ENCODE peak calls at places on chromosomes 3 and 15, in seven cellular contexts. One of them, this sample, is unnamed.

GRCh38 chr15:58369261-58369699 is 62.5 kb upstream of the LIPC start:
- DNase-seq in adrenal gland: no peak
- DNase-seq in ovary: no peak
- DNase-seq in IMR-90: peak
- DNase-seq in upper lobe of left lung: no peak
- DNase-seq in stomach: no peak
- DNase-seq in A549: no peak
- DNase-seq in this sample: no peak

GRCh38 chr3:45984331-45985312 is 11.0 kb downstream of the FYCO1 start:
- DNase-seq in adrenal gland: no peak
- DNase-seq in ovary: no peak
- DNase-seq in IMR-90: peak
- DNase-seq in upper lobe of left lung: no peak
- DNase-seq in stomach: no peak
- DNase-seq in A549: no peak
- DNase-seq in this sample: no peak

GRCh38 chr3:152174876-152175575 is 93.7 kb upstream of the MBNL1 start:
- DNase-seq in adrenal gland: no peak
- DNase-seq in ovary: no peak
- DNase-seq in IMR-90: peak
- DNase-seq in upper lobe of left lung: no peak
- DNase-seq in stomach: no peak
- DNase-seq in A549: no peak
- DNase-seq in this sample: no peak

GRCh38 chr3:79086514-79086913 is 681.3 kb downstream of the ROBO1 start:
- DNase-seq in adrenal gland: peak
- DNase-seq in ovary: peak
- DNase-seq in IMR-90: peak
- DNase-seq in upper lobe of left lung: no peak
- DNase-seq in stomach: peak
- DNase-seq in A549: peak
- DNase-seq in this sample: no peak

GRCh38 chr15:75213212-75213767 is 11.6 kb downstream of the C15orf39 start:
- DNase-seq in adrenal gland: no peak
- DNase-seq in ovary: no peak
- DNase-seq in IMR-90: no peak
- DNase-seq in upper lobe of left lung: no peak
- DNase-seq in stomach: no peak
- DNase-seq in A549: no peak
- DNase-seq in this sample: no peak

GRCh38 chr3:23889401-23889800 is 27.4 kb downstream of the NKIRAS1 start:
- DNase-seq in adrenal gland: no peak
- DNase-seq in ovary: no peak
- DNase-seq in IMR-90: no peak
- DNase-seq in upper lobe of left lung: no peak
- DNase-seq in stomach: no peak
- DNase-seq in A549: no peak
- DNase-seq in this sample: no peak

GRCh38 chr3:47418167-47419082 is 37.6 kb downstream of the PTPN23 start:
- DNase-seq in adrenal gland: no peak
- DNase-seq in ovary: peak
- DNase-seq in IMR-90: no peak
- DNase-seq in upper lobe of left lung: peak
- DNase-seq in stomach: no peak
- DNase-seq in A549: no peak
- DNase-seq in this sample: no peak

GRCh38 chr3:79297242-79297641 is 470.6 kb downstream of the ROBO1 start:
- DNase-seq in adrenal gland: no peak
- DNase-seq in ovary: no peak
- DNase-seq in IMR-90: peak
- DNase-seq in upper lobe of left lung: no peak
- DNase-seq in stomach: no peak
- DNase-seq in A549: peak
- DNase-seq in this sample: no peak

GRCh38 chr3:183182073-183182472 is 19.5 kb upstream of the LAMP3 start:
- DNase-seq in adrenal gland: no peak
- DNase-seq in ovary: no peak
- DNase-seq in IMR-90: no peak
- DNase-seq in upper lobe of left lung: peak
- DNase-seq in stomach: no peak
- DNase-seq in A549: no peak
- DNase-seq in this sample: no peak

GRCh38 chr3:58366699-58367098 is 34.0 kb downstream of the PXK start:
- DNase-seq in adrenal gland: no peak
- DNase-seq in ovary: no peak
- DNase-seq in IMR-90: peak
- DNase-seq in upper lobe of left lung: no peak
- DNase-seq in stomach: no peak
- DNase-seq in A549: no peak
- DNase-seq in this sample: no peak

GRCh38 chr3:5754602-5755001 is 567.1 kb downstream of the EDEM1 start:
- DNase-seq in adrenal gland: no peak
- DNase-seq in ovary: no peak
- DNase-seq in IMR-90: no peak
- DNase-seq in upper lobe of left lung: no peak
- DNase-seq in stomach: no peak
- DNase-seq in A549: no peak
- DNase-seq in this sample: no peak

GRCh38 chr15:40340740-40341400 is at the start of gene CCDC9B:
- DNase-seq in adrenal gland: peak
- DNase-seq in ovary: peak
- DNase-seq in IMR-90: peak
- DNase-seq in upper lobe of left lung: peak
- DNase-seq in stomach: peak
- DNase-seq in A549: peak
- DNase-seq in this sample: peak

GRCh38 chr15:22262613-22263020 is 182.3 kb downstream of the OR4M2 start:
- DNase-seq in adrenal gland: peak
- DNase-seq in ovary: no peak
- DNase-seq in IMR-90: no peak
- DNase-seq in upper lobe of left lung: no peak
- DNase-seq in stomach: no peak
- DNase-seq in A549: peak
- DNase-seq in this sample: peak

GRCh38 chr3:47028146-47028545 is 48.7 kb downstream of the NBEAL2 start:
- DNase-seq in adrenal gland: no peak
- DNase-seq in ovary: no peak
- DNase-seq in IMR-90: no peak
- DNase-seq in upper lobe of left lung: no peak
- DNase-seq in stomach: no peak
- DNase-seq in A549: no peak
- DNase-seq in this sample: no peak

GRCh38 chr3:163450684-163451083 is 1627.6 kb downstream of the SI start:
- DNase-seq in adrenal gland: no peak
- DNase-seq in ovary: no peak
- DNase-seq in IMR-90: no peak
- DNase-seq in upper lobe of left lung: no peak
- DNase-seq in stomach: no peak
- DNase-seq in A549: no peak
- DNase-seq in this sample: no peak

GRCh38 chr3:185792955-185793354 is 31.9 kb downstream of the IGF2BP2 start:
- DNase-seq in adrenal gland: no peak
- DNase-seq in ovary: no peak
- DNase-seq in IMR-90: no peak
- DNase-seq in upper lobe of left lung: no peak
- DNase-seq in stomach: no peak
- DNase-seq in A549: no peak
- DNase-seq in this sample: no peak

GRCh38 chr3:64223809-64224570 is 1.3 kb downstream of the PRICKLE2 start:
- DNase-seq in adrenal gland: no peak
- DNase-seq in ovary: no peak
- DNase-seq in IMR-90: peak
- DNase-seq in upper lobe of left lung: no peak
- DNase-seq in stomach: no peak
- DNase-seq in A549: peak
- DNase-seq in this sample: no peak

GRCh38 chr3:155500429-155500828 is 206.9 kb upstream of the STRIT1 start:
- DNase-seq in adrenal gland: no peak
- DNase-seq in ovary: no peak
- DNase-seq in IMR-90: no peak
- DNase-seq in upper lobe of left lung: no peak
- DNase-seq in stomach: no peak
- DNase-seq in A549: no peak
- DNase-seq in this sample: no peak

GRCh38 chr15:39699531-39700110 is 83.0 kb downstream of the FSIP1 start:
- DNase-seq in adrenal gland: no peak
- DNase-seq in ovary: no peak
- DNase-seq in IMR-90: no peak
- DNase-seq in upper lobe of left lung: no peak
- DNase-seq in stomach: no peak
- DNase-seq in A549: no peak
- DNase-seq in this sample: no peak

GRCh38 chr3:3802021-3802420 is 2.8 kb downstream of the LRRN1 start:
- DNase-seq in adrenal gland: no peak
- DNase-seq in ovary: no peak
- DNase-seq in IMR-90: no peak
- DNase-seq in upper lobe of left lung: no peak
- DNase-seq in stomach: no peak
- DNase-seq in A549: no peak
- DNase-seq in this sample: no peak

GRCh38 chr15:80234883-80235282 is 17.1 kb downstream of the CTXND1 start:
- DNase-seq in adrenal gland: peak
- DNase-seq in ovary: no peak
- DNase-seq in IMR-90: peak
- DNase-seq in upper lobe of left lung: no peak
- DNase-seq in stomach: peak
- DNase-seq in A549: peak
- DNase-seq in this sample: peak

GRCh38 chr15:82850242-82850591 is 40.8 kb downstream of the WHAMM start:
- DNase-seq in adrenal gland: peak
- DNase-seq in ovary: no peak
- DNase-seq in IMR-90: peak
- DNase-seq in upper lobe of left lung: no peak
- DNase-seq in stomach: no peak
- DNase-seq in A549: no peak
- DNase-seq in this sample: no peak

GRCh38 chr3:39541917-39542329 is 74.4 kb downstream of the MOBP start:
- DNase-seq in adrenal gland: peak
- DNase-seq in ovary: no peak
- DNase-seq in IMR-90: peak
- DNase-seq in upper lobe of left lung: no peak
- DNase-seq in stomach: no peak
- DNase-seq in A549: peak
- DNase-seq in this sample: no peak

GRCh38 chr3:187807086-187807862 is 62.0 kb upstream of the BCL6 start:
- DNase-seq in adrenal gland: no peak
- DNase-seq in ovary: no peak
- DNase-seq in IMR-90: peak
- DNase-seq in upper lobe of left lung: no peak
- DNase-seq in stomach: no peak
- DNase-seq in A549: no peak
- DNase-seq in this sample: no peak

GRCh38 chr3:42514876-42515275 is 12.4 kb downstream of the VIPR1 start:
- DNase-seq in adrenal gland: no peak
- DNase-seq in ovary: no peak
- DNase-seq in IMR-90: no peak
- DNase-seq in upper lobe of left lung: no peak
- DNase-seq in stomach: no peak
- DNase-seq in A549: no peak
- DNase-seq in this sample: no peak

GRCh38 chr3:127304121-127304744 is 16.4 kb upstream of the PRR20G start:
- DNase-seq in adrenal gland: no peak
- DNase-seq in ovary: no peak
- DNase-seq in IMR-90: no peak
- DNase-seq in upper lobe of left lung: peak
- DNase-seq in stomach: peak
- DNase-seq in A549: peak
- DNase-seq in this sample: no peak
- TF ChIP-seq CTCF in adrenal gland: no peak
- TF ChIP-seq CTCF in ovary: no peak
- TF ChIP-seq CTCF in IMR-90: no peak
- TF ChIP-seq CTCF in upper lobe of left lung: no peak
- TF ChIP-seq CTCF in stomach: no peak
- TF ChIP-seq CTCF in A549: no peak
- TF ChIP-seq CTCF in this sample: no peak

DNA sequence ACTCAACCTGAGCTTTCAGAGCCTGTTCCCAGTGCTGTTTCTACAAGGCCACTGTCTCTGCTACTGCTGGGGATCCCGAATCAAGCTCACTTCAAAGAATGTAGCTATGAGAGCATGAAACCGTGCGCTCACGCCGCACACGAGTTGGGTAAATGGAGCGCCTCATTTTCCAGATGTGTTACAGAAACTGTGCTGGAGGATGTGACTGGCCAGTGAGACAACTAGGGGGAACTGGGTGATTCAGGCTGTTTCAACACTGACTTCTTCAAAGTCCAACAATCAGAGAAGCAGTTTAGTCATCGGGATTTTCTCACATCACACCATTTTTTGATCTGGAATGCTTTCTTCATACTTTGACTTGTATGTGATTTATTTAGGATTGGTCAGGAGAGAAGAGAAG is 3.5 kb downstream of the ZNF710 start:
- DNase-seq in adrenal gland: peak
- DNase-seq in ovary: peak
- DNase-seq in IMR-90: peak
- DNase-seq in upper lobe of left lung: no peak
- DNase-seq in stomach: no peak
- DNase-seq in A549: peak
- DNase-seq in this sample: peak
- TF ChIP-seq POLR2A in adrenal gland: no peak
- TF ChIP-seq POLR2A in ovary: no peak
- TF ChIP-seq POLR2A in IMR-90: peak
- TF ChIP-seq POLR2A in upper lobe of left lung: no peak
- TF ChIP-seq POLR2A in stomach: no peak
- TF ChIP-seq POLR2A in A549: no peak
- TF ChIP-seq POLR2A in this sample: no peak

GRCh38 chr3:139538733-139539132 is 809 bp downstream of the RBP1 start:
- DNase-seq in adrenal gland: peak
- DNase-seq in ovary: peak
- DNase-seq in IMR-90: peak
- DNase-seq in upper lobe of left lung: peak
- DNase-seq in stomach: no peak
- DNase-seq in A549: no peak
- DNase-seq in this sample: no peak

GRCh38 chr3:139537795-139538538 is 1.6 kb downstream of the RBP1 start:
- DNase-seq in adrenal gland: no peak
- DNase-seq in ovary: peak
- DNase-seq in IMR-90: no peak
- DNase-seq in upper lobe of left lung: no peak
- DNase-seq in stomach: no peak
- DNase-seq in A549: no peak
- DNase-seq in this sample: no peak

GRCh38 chr3:139534444-139534812 is 5.1 kb downstream of the RBP1 start:
- DNase-seq in adrenal gland: peak
- DNase-seq in ovary: peak
- DNase-seq in IMR-90: peak
- DNase-seq in upper lobe of left lung: no peak
- DNase-seq in stomach: peak
- DNase-seq in A549: no peak
- DNase-seq in this sample: peak

GRCh38 chr3:139534992-139535879 is 4.3 kb downstream of the RBP1 start:
- DNase-seq in adrenal gland: peak
- DNase-seq in ovary: peak
- DNase-seq in IMR-90: peak
- DNase-seq in upper lobe of left lung: peak
- DNase-seq in stomach: peak
- DNase-seq in A549: no peak
- DNase-seq in this sample: no peak

GRCh38 chr3:139537325-139537724 is 2.2 kb downstream of the RBP1 start:
- DNase-seq in adrenal gland: peak
- DNase-seq in ovary: no peak
- DNase-seq in IMR-90: peak
- DNase-seq in upper lobe of left lung: no peak
- DNase-seq in stomach: no peak
- DNase-seq in A549: peak
- DNase-seq in this sample: no peak
- H3K4me3 ChIP-seq in adrenal gland: no peak
- H3K4me3 ChIP-seq in ovary: peak
- H3K4me3 ChIP-seq in IMR-90: no peak
- H3K4me3 ChIP-seq in upper lobe of left lung: no peak
- H3K4me3 ChIP-seq in stomach: no peak
- H3K4me3 ChIP-seq in A549: no peak
- H3K4me3 ChIP-seq in this sample: no peak

GRCh38 chr3:157958471-157958870 is 147.7 kb downstream of the SHOX2 start:
- DNase-seq in adrenal gland: no peak
- DNase-seq in ovary: no peak
- DNase-seq in IMR-90: no peak
- DNase-seq in upper lobe of left lung: no peak
- DNase-seq in stomach: no peak
- DNase-seq in A549: no peak
- DNase-seq in this sample: no peak
- TF ChIP-seq CTCF in adrenal gland: no peak
- TF ChIP-seq CTCF in ovary: no peak
- TF ChIP-seq CTCF in IMR-90: no peak
- TF ChIP-seq CTCF in upper lobe of left lung: no peak
- TF ChIP-seq CTCF in stomach: no peak
- TF ChIP-seq CTCF in A549: no peak
- TF ChIP-seq CTCF in this sample: no peak

This sample was measured in lower leg skin.